ENCODE peak calls at places on chromosomes 7 and 10, in six cellular contexts. One of them, this sample, is unnamed.

GRCh38 chr7:23410446-23411183 is 59.7 kb downstream of the IGF2BP3 start:
- DNase-seq in CD4-positive, alpha-beta T cell: no peak
- DNase-seq in suprapubic skin: no peak
- DNase-seq in H1: no peak
- DNase-seq in neural progenitor cell: no peak
- DNase-seq in right cardiac atrium: no peak
- DNase-seq in this sample: peak; percentile 26

GRCh38 chr7:117157121-117157870 is 165.6 kb downstream of the WNT2 start:
- DNase-seq in CD4-positive, alpha-beta T cell: no peak
- DNase-seq in suprapubic skin: no peak
- DNase-seq in H1: no peak
- DNase-seq in neural progenitor cell: no peak
- DNase-seq in right cardiac atrium: peak; percentile 74
- DNase-seq in this sample: no peak

GRCh38 chr7:73850212-73850611 is 7.9 kb upstream of the METTL27 start:
- DNase-seq in CD4-positive, alpha-beta T cell: no peak
- DNase-seq in suprapubic skin: no peak
- DNase-seq in H1: no peak
- DNase-seq in neural progenitor cell: no peak
- DNase-seq in right cardiac atrium: no peak
- DNase-seq in this sample: no peak

GRCh38 chr10:5648494-5649457 is 17.6 kb downstream of the ASB13 start:
- DNase-seq in CD4-positive, alpha-beta T cell: no peak
- DNase-seq in suprapubic skin: no peak
- DNase-seq in H1: no peak
- DNase-seq in neural progenitor cell: no peak
- DNase-seq in right cardiac atrium: no peak
- DNase-seq in this sample: no peak

GRCh38 chr10:30028006-30028441 is 31.4 kb downstream of the JCAD start:
- DNase-seq in CD4-positive, alpha-beta T cell: no peak
- DNase-seq in suprapubic skin: no peak
- DNase-seq in H1: no peak
- DNase-seq in neural progenitor cell: no peak
- DNase-seq in right cardiac atrium: peak; percentile 69
- DNase-seq in this sample: no peak

GRCh38 chr7:150570712-150571465 is 3.7 kb downstream of the GIMAP4 start:
- DNase-seq in CD4-positive, alpha-beta T cell: no peak
- DNase-seq in suprapubic skin: no peak
- DNase-seq in H1: no peak
- DNase-seq in neural progenitor cell: no peak
- DNase-seq in right cardiac atrium: no peak
- DNase-seq in this sample: no peak

GRCh38 chr7:40733578-40733977 is 598.8 kb downstream of the SUGCT start:
- DNase-seq in CD4-positive, alpha-beta T cell: no peak
- DNase-seq in suprapubic skin: no peak
- DNase-seq in H1: no peak
- DNase-seq in neural progenitor cell: no peak
- DNase-seq in right cardiac atrium: no peak
- DNase-seq in this sample: no peak

GRCh38 chr10:31426425-31426824 is 107.4 kb downstream of the ZEB1 start:
- DNase-seq in CD4-positive, alpha-beta T cell: no peak
- DNase-seq in suprapubic skin: no peak
- DNase-seq in H1: no peak
- DNase-seq in neural progenitor cell: no peak
- DNase-seq in right cardiac atrium: no peak
- DNase-seq in this sample: no peak

GRCh38 chr7:140039071-140039470 is 23.7 kb downstream of the PARP12 start:
- DNase-seq in CD4-positive, alpha-beta T cell: no peak
- DNase-seq in suprapubic skin: no peak
- DNase-seq in H1: no peak
- DNase-seq in neural progenitor cell: no peak
- DNase-seq in right cardiac atrium: no peak
- DNase-seq in this sample: no peak

GRCh38 chr7:116955801-116956514 is 2.7 kb downstream of the ST7 start:
- DNase-seq in CD4-positive, alpha-beta T cell: no peak
- DNase-seq in suprapubic skin: no peak
- DNase-seq in H1: no peak
- DNase-seq in neural progenitor cell: no peak
- DNase-seq in right cardiac atrium: no peak
- DNase-seq in this sample: no peak

GRCh38 chr7:75575488-75576112 is 83.5 kb downstream of the SPDYE5 start:
- DNase-seq in CD4-positive, alpha-beta T cell: no peak
- DNase-seq in suprapubic skin: no peak
- DNase-seq in H1: no peak
- DNase-seq in neural progenitor cell: peak; percentile 42
- DNase-seq in right cardiac atrium: no peak
- DNase-seq in this sample: no peak

GRCh38 chr10:71835671-71836593 is 15.1 kb downstream of the PSAP start:
- DNase-seq in CD4-positive, alpha-beta T cell: no peak
- DNase-seq in suprapubic skin: no peak
- DNase-seq in H1: no peak
- DNase-seq in neural progenitor cell: peak; percentile 34
- DNase-seq in right cardiac atrium: peak; percentile 86
- DNase-seq in this sample: no peak

GRCh38 chr7:29924684-29925083 is 64.9 kb downstream of the SCRN1 start:
- DNase-seq in CD4-positive, alpha-beta T cell: no peak
- DNase-seq in suprapubic skin: no peak
- DNase-seq in H1: no peak
- DNase-seq in neural progenitor cell: no peak
- DNase-seq in right cardiac atrium: no peak
- DNase-seq in this sample: no peak

GRCh38 chr7:29926216-29926615 is 63.4 kb downstream of the SCRN1 start:
- DNase-seq in CD4-positive, alpha-beta T cell: no peak
- DNase-seq in suprapubic skin: no peak
- DNase-seq in H1: no peak
- DNase-seq in neural progenitor cell: no peak
- DNase-seq in right cardiac atrium: peak; percentile 38
- DNase-seq in this sample: no peak

GRCh38 chr7:29923231-29923630 is 66.4 kb downstream of the SCRN1 start:
- DNase-seq in CD4-positive, alpha-beta T cell: no peak
- DNase-seq in suprapubic skin: no peak
- DNase-seq in H1: no peak
- DNase-seq in neural progenitor cell: no peak
- DNase-seq in right cardiac atrium: no peak
- DNase-seq in this sample: no peak

GRCh38 chr7:29921404-29922010 is 68.1 kb downstream of the SCRN1 start:
- DNase-seq in CD4-positive, alpha-beta T cell: no peak
- DNase-seq in suprapubic skin: no peak
- DNase-seq in H1: peak; percentile 21
- DNase-seq in neural progenitor cell: peak; percentile 75
- DNase-seq in right cardiac atrium: no peak
- DNase-seq in this sample: no peak

GRCh38 chr7:29924006-29924405 is 65.6 kb downstream of the SCRN1 start:
- DNase-seq in CD4-positive, alpha-beta T cell: no peak
- DNase-seq in suprapubic skin: no peak
- DNase-seq in H1: no peak
- DNase-seq in neural progenitor cell: no peak
- DNase-seq in right cardiac atrium: no peak
- DNase-seq in this sample: no peak
- H3K27ac ChIP-seq in CD4-positive, alpha-beta T cell: no peak overlapping the region
- H3K27ac ChIP-seq in suprapubic skin: no peak overlapping the region
- H3K27ac ChIP-seq in H1: no peak overlapping the region
- H3K27ac ChIP-seq in neural progenitor cell: no peak overlapping the region
- H3K27ac ChIP-seq in right cardiac atrium: no peak overlapping the region
- H3K27ac ChIP-seq in this sample: no peak overlapping the region

GRCh38 chr7:101860316-101861222 is 43.1 kb downstream of the CUX1 start:
- DNase-seq in CD4-positive, alpha-beta T cell: no peak
- DNase-seq in suprapubic skin: no peak
- DNase-seq in H1: no peak
- DNase-seq in neural progenitor cell: no peak
- DNase-seq in right cardiac atrium: no peak
- DNase-seq in this sample: no peak

GRCh38 chr7:101856488-101857357 is 39.3 kb downstream of the CUX1 start:
- DNase-seq in CD4-positive, alpha-beta T cell: peak; percentile 74
- DNase-seq in suprapubic skin: peak; percentile 93
- DNase-seq in H1: no peak
- DNase-seq in neural progenitor cell: no peak
- DNase-seq in right cardiac atrium: peak; percentile 95
- DNase-seq in this sample: peak; percentile 81

GRCh38 chr7:101859411-101860106 is 42.1 kb downstream of the CUX1 start:
- DNase-seq in CD4-positive, alpha-beta T cell: no peak
- DNase-seq in suprapubic skin: no peak
- DNase-seq in H1: no peak
- DNase-seq in neural progenitor cell: no peak
- DNase-seq in right cardiac atrium: no peak
- DNase-seq in this sample: no peak

GRCh38 chr7:101857358-101857794 is 40.0 kb downstream of the CUX1 start:
- DNase-seq in CD4-positive, alpha-beta T cell: no peak
- DNase-seq in suprapubic skin: no peak
- DNase-seq in H1: no peak
- DNase-seq in neural progenitor cell: no peak
- DNase-seq in right cardiac atrium: no peak
- DNase-seq in this sample: no peak

GRCh38 chr7:101858437-101859385 is 41.3 kb downstream of the CUX1 start:
- DNase-seq in CD4-positive, alpha-beta T cell: no peak
- DNase-seq in suprapubic skin: no peak
- DNase-seq in H1: no peak
- DNase-seq in neural progenitor cell: no peak
- DNase-seq in right cardiac atrium: no peak
- DNase-seq in this sample: no peak
- H3K27ac ChIP-seq in CD4-positive, alpha-beta T cell: no peak overlapping the region
- H3K27ac ChIP-seq in suprapubic skin: peak overlapping the region; percentile 2
- H3K27ac ChIP-seq in H1: no peak overlapping the region
- H3K27ac ChIP-seq in neural progenitor cell: no peak overlapping the region
- H3K27ac ChIP-seq in right cardiac atrium: peak overlapping the region; percentile 64
- H3K27ac ChIP-seq in this sample: no peak overlapping the region

GRCh38 chr10:97925308-97925938 is 75.8 kb downstream of the GOLGA7B start:
- DNase-seq in CD4-positive, alpha-beta T cell: no peak
- DNase-seq in suprapubic skin: no peak
- DNase-seq in H1: no peak
- DNase-seq in neural progenitor cell: no peak
- DNase-seq in right cardiac atrium: no peak
- DNase-seq in this sample: no peak

GRCh38 chr10:97923476-97923875 is 73.8 kb downstream of the GOLGA7B start:
- DNase-seq in CD4-positive, alpha-beta T cell: no peak
- DNase-seq in suprapubic skin: no peak
- DNase-seq in H1: no peak
- DNase-seq in neural progenitor cell: no peak
- DNase-seq in right cardiac atrium: no peak
- DNase-seq in this sample: no peak

GRCh38 chr10:97926055-97926454 is 76.4 kb downstream of the GOLGA7B start:
- DNase-seq in CD4-positive, alpha-beta T cell: no peak
- DNase-seq in suprapubic skin: no peak
- DNase-seq in H1: no peak
- DNase-seq in neural progenitor cell: no peak
- DNase-seq in right cardiac atrium: no peak
- DNase-seq in this sample: no peak

GRCh38 chr10:97923057-97923456 is 73.4 kb downstream of the GOLGA7B start:
- DNase-seq in CD4-positive, alpha-beta T cell: no peak
- DNase-seq in suprapubic skin: no peak
- DNase-seq in H1: no peak
- DNase-seq in neural progenitor cell: no peak
- DNase-seq in right cardiac atrium: peak; percentile 19
- DNase-seq in this sample: no peak

GRCh38 chr10:97924678-97925077 is 75.0 kb downstream of the GOLGA7B start:
- DNase-seq in CD4-positive, alpha-beta T cell: no peak
- DNase-seq in suprapubic skin: no peak
- DNase-seq in H1: no peak
- DNase-seq in neural progenitor cell: no peak
- DNase-seq in right cardiac atrium: no peak
- DNase-seq in this sample: no peak
- H3K27ac ChIP-seq in CD4-positive, alpha-beta T cell: no peak overlapping the region
- H3K27ac ChIP-seq in suprapubic skin: no peak overlapping the region
- H3K27ac ChIP-seq in H1: no peak overlapping the region
- H3K27ac ChIP-seq in neural progenitor cell: no peak overlapping the region
- H3K27ac ChIP-seq in right cardiac atrium: no peak overlapping the region
- H3K27ac ChIP-seq in this sample: no peak overlapping the region

GRCh38 chr10:100370561-100370975 is 23.5 kb downstream of the SCD start:
- DNase-seq in CD4-positive, alpha-beta T cell: no peak
- DNase-seq in suprapubic skin: no peak
- DNase-seq in H1: no peak
- DNase-seq in neural progenitor cell: no peak
- DNase-seq in right cardiac atrium: no peak
- DNase-seq in this sample: peak; percentile 66
- H3K27ac ChIP-seq in CD4-positive, alpha-beta T cell: peak overlapping the region; percentile 66
- H3K27ac ChIP-seq in suprapubic skin: peak overlapping the region; percentile 96
- H3K27ac ChIP-seq in H1: no peak overlapping the region
- H3K27ac ChIP-seq in neural progenitor cell: peak overlapping the region; percentile 99
- H3K27ac ChIP-seq in right cardiac atrium: peak overlapping the region; percentile 78
- H3K27ac ChIP-seq in this sample: peak overlapping the region; percentile 100

DNA sequence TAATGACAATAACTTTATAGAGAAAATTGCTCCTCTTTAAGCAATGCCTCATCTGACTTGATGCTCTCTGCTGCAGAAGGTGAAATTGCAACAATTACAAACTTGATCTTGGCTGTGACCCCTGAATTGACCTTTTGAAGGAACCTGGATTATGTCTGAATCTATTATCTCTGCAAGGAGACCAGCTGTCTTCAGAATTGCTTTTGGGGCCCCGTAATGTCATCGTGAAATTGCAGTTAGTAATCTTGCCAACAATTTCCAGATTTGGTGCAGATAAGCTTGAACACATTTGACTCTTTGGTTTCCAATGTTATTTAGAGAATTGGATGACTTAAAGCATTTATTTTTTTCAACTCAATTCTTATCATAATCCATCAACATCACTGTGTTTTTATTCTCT is 520.6 kb downstream of the CCSER2 start:
- DNase-seq in CD4-positive, alpha-beta T cell: no peak
- DNase-seq in suprapubic skin: no peak
- DNase-seq in H1: no peak
- DNase-seq in neural progenitor cell: no peak
- DNase-seq in right cardiac atrium: no peak
- DNase-seq in this sample: no peak
- H3K27ac ChIP-seq in CD4-positive, alpha-beta T cell: no peak overlapping the region
- H3K27ac ChIP-seq in suprapubic skin: no peak overlapping the region
- H3K27ac ChIP-seq in H1: no peak overlapping the region
- H3K27ac ChIP-seq in neural progenitor cell: no peak overlapping the region
- H3K27ac ChIP-seq in right cardiac atrium: no peak overlapping the region
- H3K27ac ChIP-seq in this sample: no peak overlapping the region

DNA sequence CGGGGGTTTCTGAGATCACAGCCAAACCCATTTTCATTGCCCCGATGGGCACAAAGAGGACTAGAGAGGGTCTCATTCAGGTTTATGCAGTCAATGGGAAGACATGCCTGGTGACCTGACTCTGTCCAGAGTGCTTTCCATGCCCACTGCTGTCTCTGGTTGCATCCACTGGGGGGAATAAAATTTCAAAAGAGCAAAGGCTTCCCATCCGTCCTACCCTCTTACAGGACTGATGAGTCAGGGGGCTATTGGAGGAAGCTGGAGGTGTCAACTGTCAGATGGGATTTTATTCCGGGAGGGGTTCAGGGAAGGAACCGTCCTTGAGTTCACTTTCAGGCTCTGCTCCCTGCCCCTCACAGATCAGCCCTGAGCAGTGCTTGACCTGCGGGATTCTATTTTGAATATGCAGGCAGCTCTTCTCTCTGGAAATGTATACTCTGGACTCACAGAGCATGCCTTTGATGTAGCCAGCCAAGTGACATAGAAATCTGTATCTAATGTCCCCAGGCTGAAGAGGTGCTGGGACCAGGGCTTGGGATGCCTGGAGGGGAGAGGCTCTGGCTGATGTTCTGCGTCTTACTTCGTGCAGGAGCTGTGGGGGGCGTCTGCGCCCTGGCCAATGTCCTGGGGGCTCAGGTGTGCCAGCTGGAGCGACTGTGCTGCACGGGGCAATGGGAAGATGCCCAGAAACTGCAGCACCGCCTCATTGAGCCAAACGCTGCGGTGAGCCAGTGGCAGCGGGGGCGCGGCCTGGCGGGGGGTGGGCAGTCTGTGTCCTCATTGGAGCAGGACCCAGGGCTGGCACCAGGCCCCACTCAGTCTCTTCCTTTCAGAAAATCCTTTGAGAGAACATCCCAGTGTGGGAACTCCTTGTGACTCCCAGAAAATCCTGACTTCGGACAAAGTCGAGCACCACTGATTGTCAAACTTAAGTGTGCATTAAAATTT is 12.0 kb downstream of the C10orf62 start:
- DNase-seq in CD4-positive, alpha-beta T cell: no peak
- DNase-seq in suprapubic skin: no peak
- DNase-seq in H1: no peak
- DNase-seq in neural progenitor cell: no peak
- DNase-seq in right cardiac atrium: peak; percentile 80
- DNase-seq in this sample: no peak
- H3K27ac ChIP-seq in CD4-positive, alpha-beta T cell: no peak overlapping the region
- H3K27ac ChIP-seq in suprapubic skin: no peak overlapping the region
- H3K27ac ChIP-seq in H1: no peak overlapping the region
- H3K27ac ChIP-seq in neural progenitor cell: no peak overlapping the region
- H3K27ac ChIP-seq in right cardiac atrium: peak overlapping the region; percentile 76
- H3K27ac ChIP-seq in this sample: no peak overlapping the region

This sample was measured in epithelial cell of prostate.